ENCODE peak calls at places on chromosome 22, in six cellular contexts. One of them, this sample, is unnamed.

GRCh38 chr22:47160781-47161520 is 398.5 kb downstream of the TBC1D22A start:
- DNase-seq in GM12878: no peak
- DNase-seq in K562: no peak
- DNase-seq in HepG2: no peak
- DNase-seq in HCT116: no peak
- DNase-seq in SK-N-SH: no peak
- DNase-seq in this sample: no peak

GRCh38 chr22:19060356-19061009 is 61.7 kb downstream of the DGCR2 start:
- DNase-seq in GM12878: no peak
- DNase-seq in K562: no peak
- DNase-seq in HepG2: no peak
- DNase-seq in HCT116: no peak
- DNase-seq in SK-N-SH: no peak
- DNase-seq in this sample: no peak

GRCh38 chr22:33823552-33823951 is 96.7 kb downstream of the LARGE1 start:
- DNase-seq in GM12878: no peak
- DNase-seq in K562: no peak
- DNase-seq in HepG2: peak
- DNase-seq in HCT116: no peak
- DNase-seq in SK-N-SH: no peak
- DNase-seq in this sample: no peak

GRCh38 chr22:25050566-25050965 is 98.0 kb downstream of the KIAA1671 start:
- DNase-seq in GM12878: no peak
- DNase-seq in K562: no peak
- DNase-seq in HepG2: no peak
- DNase-seq in HCT116: no peak
- DNase-seq in SK-N-SH: no peak
- DNase-seq in this sample: no peak

GRCh38 chr22:31870890-31871289 is 73.4 kb upstream of the YWHAH start:
- DNase-seq in GM12878: no peak
- DNase-seq in K562: no peak
- DNase-seq in HepG2: no peak
- DNase-seq in HCT116: no peak
- DNase-seq in SK-N-SH: no peak
- DNase-seq in this sample: peak

GRCh38 chr22:41003976-41004375 is 52.8 kb downstream of the RBX1 start:
- DNase-seq in GM12878: no peak
- DNase-seq in K562: no peak
- DNase-seq in HepG2: no peak
- DNase-seq in HCT116: no peak
- DNase-seq in SK-N-SH: no peak
- DNase-seq in this sample: no peak

GRCh38 chr22:47463220-47463619 is 700.8 kb downstream of the TBC1D22A start:
- DNase-seq in GM12878: no peak
- DNase-seq in K562: no peak
- DNase-seq in HepG2: no peak
- DNase-seq in HCT116: no peak
- DNase-seq in SK-N-SH: no peak
- DNase-seq in this sample: no peak

GRCh38 chr22:17867160-17867785 is 93.0 kb upstream of the BID start:
- DNase-seq in GM12878: no peak
- DNase-seq in K562: peak
- DNase-seq in HepG2: no peak
- DNase-seq in HCT116: no peak
- DNase-seq in SK-N-SH: peak
- DNase-seq in this sample: no peak

GRCh38 chr22:22903355-22903777 is 15.8 kb downstream of the IGLL5 start:
- DNase-seq in GM12878: no peak
- DNase-seq in K562: peak
- DNase-seq in HepG2: no peak
- DNase-seq in HCT116: no peak
- DNase-seq in SK-N-SH: no peak
- DNase-seq in this sample: no peak

GRCh38 chr22:30088468-30088867 is 8.2 kb downstream of the HORMAD2 start:
- DNase-seq in GM12878: no peak
- DNase-seq in K562: no peak
- DNase-seq in HepG2: no peak
- DNase-seq in HCT116: no peak
- DNase-seq in SK-N-SH: no peak
- DNase-seq in this sample: no peak

GRCh38 chr22:19120829-19121630 is 1.2 kb downstream of the DGCR2 start:
- DNase-seq in GM12878: no peak
- DNase-seq in K562: peak
- DNase-seq in HepG2: peak
- DNase-seq in HCT116: peak
- DNase-seq in SK-N-SH: no peak
- DNase-seq in this sample: no peak

GRCh38 chr22:37675930-37676571 is 615 bp downstream of the LGALS1 start:
- DNase-seq in GM12878: no peak
- DNase-seq in K562: no peak
- DNase-seq in HepG2: no peak
- DNase-seq in HCT116: no peak
- DNase-seq in SK-N-SH: peak
- DNase-seq in this sample: no peak

GRCh38 chr22:35577799-35578659 is 37.4 kb downstream of the RASD2 start:
- DNase-seq in GM12878: no peak
- DNase-seq in K562: no peak
- DNase-seq in HepG2: no peak
- DNase-seq in HCT116: no peak
- DNase-seq in SK-N-SH: no peak
- DNase-seq in this sample: no peak

GRCh38 chr22:19853879-19854777 is 546 bp downstream of the GNB1L start:
- DNase-seq in GM12878: no peak
- DNase-seq in K562: peak
- DNase-seq in HepG2: no peak
- DNase-seq in HCT116: peak
- DNase-seq in SK-N-SH: no peak
- DNase-seq in this sample: no peak

GRCh38 chr22:46604306-46604690 is 15.9 kb upstream of the GRAMD4 start:
- DNase-seq in GM12878: peak
- DNase-seq in K562: peak
- DNase-seq in HepG2: no peak
- DNase-seq in HCT116: no peak
- DNase-seq in SK-N-SH: no peak
- DNase-seq in this sample: no peak

GRCh38 chr22:20026204-20026908 is 5.4 kb downstream of the TANGO2 start:
- DNase-seq in GM12878: no peak
- DNase-seq in K562: no peak
- DNase-seq in HepG2: no peak
- DNase-seq in HCT116: no peak
- DNase-seq in SK-N-SH: no peak
- DNase-seq in this sample: no peak

GRCh38 chr22:37173709-37174108 is 14.3 kb downstream of the C1QTNF6 start:
- DNase-seq in GM12878: no peak
- DNase-seq in K562: no peak
- DNase-seq in HepG2: no peak
- DNase-seq in HCT116: no peak
- DNase-seq in SK-N-SH: peak
- DNase-seq in this sample: no peak

GRCh38 chr22:23077627-23078461 is 7.5 kb downstream of the GNAZ start:
- DNase-seq in GM12878: no peak
- DNase-seq in K562: peak
- DNase-seq in HepG2: peak
- DNase-seq in HCT116: no peak
- DNase-seq in SK-N-SH: peak
- DNase-seq in this sample: no peak

GRCh38 chr22:24423519-24424000 is 3.8 kb upstream of the ADORA2A start:
- DNase-seq in GM12878: no peak
- DNase-seq in K562: peak
- DNase-seq in HepG2: no peak
- DNase-seq in HCT116: no peak
- DNase-seq in SK-N-SH: peak
- DNase-seq in this sample: no peak

GRCh38 chr22:16559056-16559955 is 33.3 kb downstream of the CCT8L2 start:
- DNase-seq in GM12878: no peak
- DNase-seq in K562: no peak
- DNase-seq in HepG2: no peak
- DNase-seq in HCT116: no peak
- DNase-seq in SK-N-SH: no peak
- DNase-seq in this sample: no peak
- TF ChIP-seq REST in GM12878: no peak
- TF ChIP-seq REST in K562: no peak
- TF ChIP-seq REST in HepG2: no peak
- TF ChIP-seq REST in HCT116: no peak
- TF ChIP-seq REST in SK-N-SH: no peak
- TF ChIP-seq REST in this sample: no peak

GRCh38 chr22:42018224-42018623 is 19.6 kb downstream of the WBP2NL start:
- DNase-seq in GM12878: no peak
- DNase-seq in K562: no peak
- DNase-seq in HepG2: no peak
- DNase-seq in HCT116: no peak
- DNase-seq in SK-N-SH: no peak
- DNase-seq in this sample: no peak

GRCh38 chr22:42026705-42027104 is 28.1 kb downstream of the WBP2NL start:
- DNase-seq in GM12878: no peak
- DNase-seq in K562: no peak
- DNase-seq in HepG2: no peak
- DNase-seq in HCT116: no peak
- DNase-seq in SK-N-SH: no peak
- DNase-seq in this sample: no peak

GRCh38 chr22:42022162-42022847 is 23.7 kb downstream of the WBP2NL start:
- DNase-seq in GM12878: peak
- DNase-seq in K562: no peak
- DNase-seq in HepG2: no peak
- DNase-seq in HCT116: no peak
- DNase-seq in SK-N-SH: no peak
- DNase-seq in this sample: no peak
- TF ChIP-seq SIN3A in GM12878: no peak
- TF ChIP-seq SIN3A in K562: no peak
- TF ChIP-seq SIN3A in HepG2: no peak
- TF ChIP-seq SIN3A in HCT116: no peak
- TF ChIP-seq SIN3A in SK-N-SH: no peak
- TF ChIP-seq SIN3A in this sample: no peak

GRCh38 chr22:43337946-43338345 is 5.2 kb downstream of the SCUBE1 start:
- DNase-seq in GM12878: no peak
- DNase-seq in K562: no peak
- DNase-seq in HepG2: no peak
- DNase-seq in HCT116: no peak
- DNase-seq in SK-N-SH: no peak
- DNase-seq in this sample: no peak
- TF ChIP-seq REST in GM12878: no peak
- TF ChIP-seq REST in K562: no peak
- TF ChIP-seq REST in HepG2: no peak
- TF ChIP-seq REST in HCT116: no peak
- TF ChIP-seq REST in SK-N-SH: no peak
- TF ChIP-seq REST in this sample: no peak

GRCh38 chr22:49543876-49544275 is 283.8 kb downstream of the BRD1 start:
- DNase-seq in GM12878: no peak
- DNase-seq in K562: no peak
- DNase-seq in HepG2: no peak
- DNase-seq in HCT116: no peak
- DNase-seq in SK-N-SH: no peak
- DNase-seq in this sample: no peak
- TF ChIP-seq SIN3A in GM12878: no peak
- TF ChIP-seq SIN3A in K562: no peak
- TF ChIP-seq SIN3A in HepG2: no peak
- TF ChIP-seq SIN3A in HCT116: no peak
- TF ChIP-seq SIN3A in SK-N-SH: no peak
- TF ChIP-seq SIN3A in this sample: no peak

GRCh38 chr22:44583076-44583760 is 85.2 kb upstream of the RTL6 start:
- DNase-seq in GM12878: no peak
- DNase-seq in K562: no peak
- DNase-seq in HepG2: no peak
- DNase-seq in HCT116: no peak
- DNase-seq in SK-N-SH: no peak
- DNase-seq in this sample: no peak

GRCh38 chr22:44584256-44584902 is 86.3 kb upstream of the RTL6 start:
- DNase-seq in GM12878: no peak
- DNase-seq in K562: no peak
- DNase-seq in HepG2: no peak
- DNase-seq in HCT116: no peak
- DNase-seq in SK-N-SH: no peak
- DNase-seq in this sample: no peak

GRCh38 chr22:44585559-44586121 is 87.6 kb upstream of the RTL6 start:
- DNase-seq in GM12878: no peak
- DNase-seq in K562: no peak
- DNase-seq in HepG2: no peak
- DNase-seq in HCT116: no peak
- DNase-seq in SK-N-SH: no peak
- DNase-seq in this sample: no peak

GRCh38 chr22:44582016-44582415 is 84.0 kb upstream of the RTL6 start:
- DNase-seq in GM12878: no peak
- DNase-seq in K562: no peak
- DNase-seq in HepG2: no peak
- DNase-seq in HCT116: no peak
- DNase-seq in SK-N-SH: no peak
- DNase-seq in this sample: no peak

GRCh38 chr22:44583854-44584253 is 85.8 kb upstream of the RTL6 start:
- DNase-seq in GM12878: no peak
- DNase-seq in K562: no peak
- DNase-seq in HepG2: no peak
- DNase-seq in HCT116: no peak
- DNase-seq in SK-N-SH: no peak
- DNase-seq in this sample: no peak
- TF ChIP-seq REST in GM12878: no peak
- TF ChIP-seq REST in K562: no peak
- TF ChIP-seq REST in HepG2: no peak
- TF ChIP-seq REST in HCT116: no peak
- TF ChIP-seq REST in SK-N-SH: no peak
- TF ChIP-seq REST in this sample: no peak

GRCh38 chr22:39290724-39291161 is 28.7 kb downstream of the RPL3 start:
- DNase-seq in GM12878: no peak
- DNase-seq in K562: no peak
- DNase-seq in HepG2: peak
- DNase-seq in HCT116: no peak
- DNase-seq in SK-N-SH: no peak
- DNase-seq in this sample: no peak

GRCh38 chr22:39291501-39291900 is 27.9 kb downstream of the RPL3 start:
- DNase-seq in GM12878: no peak
- DNase-seq in K562: no peak
- DNase-seq in HepG2: no peak
- DNase-seq in HCT116: no peak
- DNase-seq in SK-N-SH: no peak
- DNase-seq in this sample: no peak

GRCh38 chr22:39290248-39290720 is 29.1 kb downstream of the RPL3 start:
- DNase-seq in GM12878: no peak
- DNase-seq in K562: no peak
- DNase-seq in HepG2: no peak
- DNase-seq in HCT116: peak
- DNase-seq in SK-N-SH: no peak
- DNase-seq in this sample: no peak

GRCh38 chr22:39292561-39293074 is 26.8 kb downstream of the RPL3 start:
- DNase-seq in GM12878: no peak
- DNase-seq in K562: peak
- DNase-seq in HepG2: peak
- DNase-seq in HCT116: peak
- DNase-seq in SK-N-SH: no peak
- DNase-seq in this sample: no peak

DNA sequence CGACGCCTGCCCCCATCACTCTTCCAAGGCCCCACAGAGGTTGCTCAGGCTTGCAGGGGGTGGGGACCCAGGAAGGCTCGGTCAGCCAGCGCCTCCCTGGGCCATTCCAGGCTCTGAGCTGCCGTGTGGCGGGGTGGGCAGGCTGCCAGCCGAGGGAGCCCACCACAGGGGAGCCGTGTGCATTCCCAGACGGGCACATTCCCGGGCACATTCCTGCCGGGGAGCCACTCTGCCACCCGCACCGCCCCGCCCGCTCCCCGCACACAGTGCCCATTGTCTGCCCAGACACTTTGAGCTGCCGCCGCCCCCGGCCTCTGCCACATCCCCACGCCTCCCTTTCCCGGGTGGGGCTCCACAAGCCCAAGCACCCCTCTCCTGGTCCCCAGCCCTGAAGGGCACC is 27.4 kb downstream of the RPL3 start:
- DNase-seq in GM12878: no peak
- DNase-seq in K562: no peak
- DNase-seq in HepG2: no peak
- DNase-seq in HCT116: no peak
- DNase-seq in SK-N-SH: no peak
- DNase-seq in this sample: no peak
- TF ChIP-seq SIN3A in GM12878: no peak
- TF ChIP-seq SIN3A in K562: no peak
- TF ChIP-seq SIN3A in HepG2: no peak
- TF ChIP-seq SIN3A in HCT116: no peak
- TF ChIP-seq SIN3A in SK-N-SH: no peak
- TF ChIP-seq SIN3A in this sample: no peak